ENCODE peak calls at places on chromosomes 12 and 14, in eight cellular contexts. One of them, this sample, is unnamed.
A peak's percentile ranks its signal among the peaks of the same experiment; 100 is the strongest.

GRCh38 chr12:90099288-90099687 is 390.6 kb upstream of the ATP2B1 start:
- DNase-seq in CD4-positive, alpha-beta T cell: no peak
- DNase-seq in HCT116: no peak
- DNase-seq in SK-N-SH: no peak
- DNase-seq in transverse colon: no peak
- DNase-seq in SJSA1: no peak
- DNase-seq in CD4-positive, CD25-positive, alpha-beta regulatory T cell: no peak
- DNase-seq in psoas muscle: no peak
- DNase-seq in this sample: no peak

GRCh38 chr14:75649773-75650172 is 10.9 kb downstream of the ERG28 start:
- DNase-seq in SK-N-SH: no peak
- DNase-seq in transverse colon: no peak
- DNase-seq in HCT116: no peak
- DNase-seq in SJSA1: no peak
- DNase-seq in psoas muscle: no peak
- DNase-seq in CD4-positive, alpha-beta T cell: no peak
- DNase-seq in CD4-positive, CD25-positive, alpha-beta regulatory T cell: no peak
- DNase-seq in this sample: no peak

GRCh38 chr12:85179680-85180300 is 100.2 kb upstream of the ALX1 start:
- DNase-seq in psoas muscle: no peak
- DNase-seq in HCT116: no peak
- DNase-seq in SJSA1: no peak
- DNase-seq in transverse colon: no peak
- DNase-seq in CD4-positive, CD25-positive, alpha-beta regulatory T cell: no peak
- DNase-seq in SK-N-SH: no peak
- DNase-seq in CD4-positive, alpha-beta T cell: no peak
- DNase-seq in this sample: no peak

GRCh38 chr12:121513464-121514183 is 67.2 kb downstream of the KDM2B start:
- DNase-seq in SK-N-SH: peak; percentile 88
- DNase-seq in HCT116: peak; percentile 64
- DNase-seq in transverse colon: peak; percentile 58
- DNase-seq in CD4-positive, CD25-positive, alpha-beta regulatory T cell: no peak
- DNase-seq in psoas muscle: no peak
- DNase-seq in SJSA1: no peak
- DNase-seq in CD4-positive, alpha-beta T cell: no peak
- DNase-seq in this sample: no peak

GRCh38 chr14:52473557-52473956 is 78.7 kb downstream of the TXNDC16 start:
- DNase-seq in SK-N-SH: peak; percentile 16
- DNase-seq in CD4-positive, CD25-positive, alpha-beta regulatory T cell: peak; percentile 57
- DNase-seq in psoas muscle: no peak
- DNase-seq in CD4-positive, alpha-beta T cell: no peak
- DNase-seq in SJSA1: no peak
- DNase-seq in HCT116: peak; percentile 28
- DNase-seq in transverse colon: no peak
- DNase-seq in this sample: peak; percentile 41

GRCh38 chr14:64763801-64764511 is 59.7 kb downstream of the PLEKHG3 start:
- DNase-seq in CD4-positive, alpha-beta T cell: no peak
- DNase-seq in HCT116: no peak
- DNase-seq in SJSA1: peak; percentile 97
- DNase-seq in CD4-positive, CD25-positive, alpha-beta regulatory T cell: no peak
- DNase-seq in SK-N-SH: peak; percentile 50
- DNase-seq in transverse colon: peak; percentile 8
- DNase-seq in psoas muscle: no peak
- DNase-seq in this sample: peak; percentile 38

GRCh38 chr12:6033546-6033945 is 88.5 kb upstream of the ANO2 start:
- DNase-seq in SK-N-SH: no peak
- DNase-seq in SJSA1: no peak
- DNase-seq in psoas muscle: no peak
- DNase-seq in CD4-positive, alpha-beta T cell: no peak
- DNase-seq in CD4-positive, CD25-positive, alpha-beta regulatory T cell: no peak
- DNase-seq in HCT116: no peak
- DNase-seq in transverse colon: no peak
- DNase-seq in this sample: no peak

GRCh38 chr12:85865905-85866304 is 8.2 kb upstream of the NTS start:
- DNase-seq in SK-N-SH: no peak
- DNase-seq in SJSA1: no peak
- DNase-seq in HCT116: no peak
- DNase-seq in CD4-positive, CD25-positive, alpha-beta regulatory T cell: no peak
- DNase-seq in transverse colon: no peak
- DNase-seq in psoas muscle: peak; percentile 54
- DNase-seq in CD4-positive, alpha-beta T cell: no peak
- DNase-seq in this sample: no peak

GRCh38 chr12:13784504-13784903 is 196.9 kb downstream of the GRIN2B start:
- DNase-seq in CD4-positive, CD25-positive, alpha-beta regulatory T cell: no peak
- DNase-seq in psoas muscle: no peak
- DNase-seq in transverse colon: no peak
- DNase-seq in CD4-positive, alpha-beta T cell: no peak
- DNase-seq in HCT116: no peak
- DNase-seq in SJSA1: no peak
- DNase-seq in SK-N-SH: no peak
- DNase-seq in this sample: no peak

GRCh38 chr12:32568241-32568640 is 110.9 kb upstream of the DNM1L start:
- DNase-seq in CD4-positive, alpha-beta T cell: no peak
- DNase-seq in HCT116: peak; percentile 43
- DNase-seq in SJSA1: peak; percentile 48
- DNase-seq in psoas muscle: no peak
- DNase-seq in CD4-positive, CD25-positive, alpha-beta regulatory T cell: no peak
- DNase-seq in SK-N-SH: no peak
- DNase-seq in transverse colon: no peak
- DNase-seq in this sample: no peak

GRCh38 chr12:124581792-124582424 is 14.5 kb upstream of the NCOR2 start:
- DNase-seq in psoas muscle: no peak
- DNase-seq in SK-N-SH: no peak
- DNase-seq in CD4-positive, CD25-positive, alpha-beta regulatory T cell: no peak
- DNase-seq in CD4-positive, alpha-beta T cell: no peak
- DNase-seq in transverse colon: no peak
- DNase-seq in HCT116: no peak
- DNase-seq in SJSA1: no peak
- DNase-seq in this sample: no peak

GRCh38 chr14:69694730-69695663 is 71.9 kb upstream of the SRSF5 start:
- DNase-seq in SJSA1: no peak
- DNase-seq in CD4-positive, alpha-beta T cell: no peak
- DNase-seq in SK-N-SH: no peak
- DNase-seq in psoas muscle: no peak
- DNase-seq in transverse colon: no peak
- DNase-seq in HCT116: no peak
- DNase-seq in CD4-positive, CD25-positive, alpha-beta regulatory T cell: no peak
- DNase-seq in this sample: no peak

GRCh38 chr14:32190713-32191112 is 11.1 kb upstream of the RNU6-7 start:
- DNase-seq in HCT116: no peak
- DNase-seq in CD4-positive, alpha-beta T cell: no peak
- DNase-seq in transverse colon: no peak
- DNase-seq in CD4-positive, CD25-positive, alpha-beta regulatory T cell: no peak
- DNase-seq in psoas muscle: no peak
- DNase-seq in SK-N-SH: no peak
- DNase-seq in SJSA1: no peak
- DNase-seq in this sample: no peak

GRCh38 chr12:93235881-93236280 is 141.8 kb upstream of the NUDT4 start:
- DNase-seq in psoas muscle: no peak
- DNase-seq in CD4-positive, CD25-positive, alpha-beta regulatory T cell: no peak
- DNase-seq in SK-N-SH: no peak
- DNase-seq in HCT116: no peak
- DNase-seq in SJSA1: no peak
- DNase-seq in CD4-positive, alpha-beta T cell: no peak
- DNase-seq in transverse colon: no peak
- DNase-seq in this sample: no peak

GRCh38 chr12:55652352-55652751 is 15.7 kb downstream of the OR10P1 start:
- DNase-seq in transverse colon: no peak
- DNase-seq in HCT116: no peak
- DNase-seq in SK-N-SH: no peak
- DNase-seq in SJSA1: no peak
- DNase-seq in CD4-positive, alpha-beta T cell: no peak
- DNase-seq in CD4-positive, CD25-positive, alpha-beta regulatory T cell: no peak
- DNase-seq in psoas muscle: no peak
- DNase-seq in this sample: no peak

GRCh38 chr14:103870144-103870876 is 22.9 kb upstream of the PPP1R13B start:
- DNase-seq in CD4-positive, alpha-beta T cell: no peak
- DNase-seq in psoas muscle: no peak
- DNase-seq in SJSA1: no peak
- DNase-seq in CD4-positive, CD25-positive, alpha-beta regulatory T cell: no peak
- DNase-seq in HCT116: no peak
- DNase-seq in SK-N-SH: peak; percentile 42
- DNase-seq in transverse colon: no peak
- DNase-seq in this sample: no peak

GRCh38 chr12:34402899-34403705 is 380.8 kb downstream of the ALG10 start:
- DNase-seq in CD4-positive, alpha-beta T cell: peak; percentile 28
- DNase-seq in SJSA1: peak; percentile 29
- DNase-seq in psoas muscle: peak; percentile 44
- DNase-seq in SK-N-SH: peak; percentile 0
- DNase-seq in transverse colon: peak; percentile 3
- DNase-seq in CD4-positive, CD25-positive, alpha-beta regulatory T cell: no peak
- DNase-seq in HCT116: no peak
- DNase-seq in this sample: no peak

GRCh38 chr12:124577986-124578385 is 10.6 kb upstream of the NCOR2 start:
- DNase-seq in CD4-positive, alpha-beta T cell: no peak
- DNase-seq in psoas muscle: no peak
- DNase-seq in SK-N-SH: no peak
- DNase-seq in transverse colon: no peak
- DNase-seq in SJSA1: no peak
- DNase-seq in CD4-positive, CD25-positive, alpha-beta regulatory T cell: no peak
- DNase-seq in HCT116: no peak
- DNase-seq in this sample: no peak

DNA sequence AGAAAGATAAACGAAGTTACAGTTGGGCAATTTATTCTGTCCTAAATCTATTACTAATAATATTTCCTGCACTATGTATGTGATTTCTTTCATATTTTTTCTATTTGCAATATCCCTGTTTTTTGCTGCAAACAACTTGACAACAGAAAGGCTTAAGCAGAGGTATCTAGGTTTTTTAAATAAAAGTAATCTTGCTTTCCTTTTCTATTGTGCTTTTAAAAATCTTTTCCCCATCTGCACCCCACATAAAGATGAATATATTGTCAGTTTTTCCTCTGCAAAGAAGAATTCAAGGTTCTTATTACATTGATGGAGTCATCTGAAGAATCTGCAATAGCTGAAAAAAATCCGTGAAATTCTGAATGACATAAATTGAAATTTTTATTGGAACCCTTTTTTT is 502 bp upstream of the RALGAPA1 start:
- DNase-seq in HCT116: no peak
- DNase-seq in CD4-positive, CD25-positive, alpha-beta regulatory T cell: no peak
- DNase-seq in SK-N-SH: no peak
- DNase-seq in transverse colon: no peak
- DNase-seq in SJSA1: no peak
- DNase-seq in psoas muscle: no peak
- DNase-seq in CD4-positive, alpha-beta T cell: no peak
- DNase-seq in this sample: no peak
- H3K27ac ChIP-seq in HCT116: peak overlapping the region; percentile 89
- H3K27ac ChIP-seq in CD4-positive, CD25-positive, alpha-beta regulatory T cell: peak overlapping the region; percentile 85
- H3K27ac ChIP-seq in SK-N-SH: peak overlapping the region; percentile 72
- H3K27ac ChIP-seq in transverse colon: peak overlapping the region; percentile 94
- H3K27ac ChIP-seq in SJSA1: no peak overlapping the region
- H3K27ac ChIP-seq in psoas muscle: peak overlapping the region; percentile 85
- H3K27ac ChIP-seq in CD4-positive, alpha-beta T cell: peak overlapping the region; percentile 75
- H3K27ac ChIP-seq in this sample: peak overlapping the region; percentile 74

GRCh38 chr14:71834308-71835204 is 97.7 kb upstream of the RGS6 start:
- DNase-seq in SJSA1: no peak
- DNase-seq in transverse colon: no peak
- DNase-seq in CD4-positive, CD25-positive, alpha-beta regulatory T cell: no peak
- DNase-seq in CD4-positive, alpha-beta T cell: no peak
- DNase-seq in SK-N-SH: no peak
- DNase-seq in psoas muscle: no peak
- DNase-seq in HCT116: no peak
- DNase-seq in this sample: no peak
- H3K27ac ChIP-seq in SJSA1: no peak overlapping the region
- H3K27ac ChIP-seq in transverse colon: no peak overlapping the region
- H3K27ac ChIP-seq in CD4-positive, CD25-positive, alpha-beta regulatory T cell: no peak overlapping the region
- H3K27ac ChIP-seq in CD4-positive, alpha-beta T cell: no peak overlapping the region
- H3K27ac ChIP-seq in SK-N-SH: no peak overlapping the region
- H3K27ac ChIP-seq in psoas muscle: no peak overlapping the region
- H3K27ac ChIP-seq in HCT116: no peak overlapping the region
- H3K27ac ChIP-seq in this sample: no peak overlapping the region

GRCh38 chr14:94128216-94128839 is 1.1 kb downstream of the IFI27L2 start:
- DNase-seq in SK-N-SH: no peak
- DNase-seq in psoas muscle: no peak
- DNase-seq in CD4-positive, alpha-beta T cell: no peak
- DNase-seq in CD4-positive, CD25-positive, alpha-beta regulatory T cell: no peak
- DNase-seq in transverse colon: no peak
- DNase-seq in SJSA1: no peak
- DNase-seq in HCT116: no peak
- DNase-seq in this sample: no peak

GRCh38 chr14:94127330-94127729 is 2.1 kb downstream of the IFI27L2 start:
- DNase-seq in SJSA1: peak; percentile 24
- DNase-seq in CD4-positive, CD25-positive, alpha-beta regulatory T cell: no peak
- DNase-seq in SK-N-SH: no peak
- DNase-seq in psoas muscle: no peak
- DNase-seq in CD4-positive, alpha-beta T cell: no peak
- DNase-seq in transverse colon: no peak
- DNase-seq in HCT116: no peak
- DNase-seq in this sample: no peak

GRCh38 chr14:94132285-94132887 is 3.0 kb upstream of the IFI27L2 start:
- DNase-seq in SK-N-SH: peak; percentile 52
- DNase-seq in transverse colon: peak; percentile 51
- DNase-seq in CD4-positive, alpha-beta T cell: peak; percentile 40
- DNase-seq in HCT116: peak; percentile 66
- DNase-seq in SJSA1: no peak
- DNase-seq in psoas muscle: no peak
- DNase-seq in CD4-positive, CD25-positive, alpha-beta regulatory T cell: peak; percentile 72
- DNase-seq in this sample: peak; percentile 60

GRCh38 chr14:94129111-94129757 is at the start of gene IFI27L2:
- DNase-seq in transverse colon: peak; percentile 74
- DNase-seq in psoas muscle: peak; percentile 88
- DNase-seq in CD4-positive, CD25-positive, alpha-beta regulatory T cell: peak; percentile 54
- DNase-seq in CD4-positive, alpha-beta T cell: peak; percentile 65
- DNase-seq in SK-N-SH: peak; percentile 88
- DNase-seq in SJSA1: peak; percentile 75
- DNase-seq in HCT116: peak; percentile 59
- DNase-seq in this sample: peak; percentile 54

DNA sequence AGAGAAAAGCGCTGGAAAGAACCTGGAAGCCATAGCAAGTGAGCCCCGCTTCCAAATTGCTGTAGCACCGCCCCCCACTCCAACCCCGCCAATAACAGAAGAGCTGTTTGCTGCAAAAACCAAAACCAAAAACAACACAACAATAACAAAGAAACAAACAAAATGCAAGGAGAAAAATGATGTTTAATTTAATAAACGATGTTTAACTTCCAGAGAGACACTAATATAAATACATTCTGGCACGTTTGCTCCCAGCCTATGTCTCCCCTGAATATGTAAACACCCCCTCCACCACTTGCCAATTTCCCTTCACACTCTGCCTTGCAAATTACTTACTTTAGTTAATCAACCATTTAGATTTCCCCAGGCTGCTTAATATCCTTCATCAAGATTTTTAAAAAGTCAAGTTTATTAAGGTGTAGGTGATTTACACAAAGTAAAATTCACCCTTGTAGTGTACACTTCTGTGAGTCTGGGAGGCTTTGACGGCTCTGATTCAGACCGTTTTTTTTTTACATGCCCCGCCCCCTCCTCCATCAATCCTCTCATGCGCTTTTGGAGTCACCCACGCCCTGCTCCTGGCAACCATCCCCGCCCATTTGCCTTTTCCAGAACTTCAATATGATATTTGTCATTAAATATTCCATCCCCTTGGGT is 482 bp upstream of the IFI27L2 start:
- DNase-seq in psoas muscle: no peak
- DNase-seq in SJSA1: no peak
- DNase-seq in CD4-positive, alpha-beta T cell: peak; percentile 26
- DNase-seq in HCT116: peak; percentile 56
- DNase-seq in SK-N-SH: peak; percentile 59
- DNase-seq in CD4-positive, CD25-positive, alpha-beta regulatory T cell: peak; percentile 12
- DNase-seq in transverse colon: no peak
- DNase-seq in this sample: no peak
- H3K27ac ChIP-seq in psoas muscle: no peak overlapping the region
- H3K27ac ChIP-seq in SJSA1: no peak overlapping the region
- H3K27ac ChIP-seq in CD4-positive, alpha-beta T cell: no peak overlapping the region
- H3K27ac ChIP-seq in HCT116: no peak overlapping the region
- H3K27ac ChIP-seq in SK-N-SH: peak overlapping the region; percentile 56
- H3K27ac ChIP-seq in CD4-positive, CD25-positive, alpha-beta regulatory T cell: peak overlapping the region; percentile 69
- H3K27ac ChIP-seq in transverse colon: peak overlapping the region; percentile 75
- H3K27ac ChIP-seq in this sample: no peak overlapping the region

GRCh38 chr14:61217516-61217915 is 63.6 kb downstream of the TMEM30B start:
- DNase-seq in CD4-positive, CD25-positive, alpha-beta regulatory T cell: no peak
- DNase-seq in SJSA1: no peak
- DNase-seq in CD4-positive, alpha-beta T cell: no peak
- DNase-seq in psoas muscle: no peak
- DNase-seq in HCT116: no peak
- DNase-seq in SK-N-SH: no peak
- DNase-seq in transverse colon: no peak
- DNase-seq in this sample: no peak
- H3K27ac ChIP-seq in CD4-positive, CD25-positive, alpha-beta regulatory T cell: no peak overlapping the region
- H3K27ac ChIP-seq in SJSA1: no peak overlapping the region
- H3K27ac ChIP-seq in CD4-positive, alpha-beta T cell: no peak overlapping the region
- H3K27ac ChIP-seq in psoas muscle: peak overlapping the region; percentile 24
- H3K27ac ChIP-seq in HCT116: no peak overlapping the region
- H3K27ac ChIP-seq in SK-N-SH: no peak overlapping the region
- H3K27ac ChIP-seq in transverse colon: no peak overlapping the region
- H3K27ac ChIP-seq in this sample: no peak overlapping the region

This sample was measured in CD8-positive, alpha-beta memory T cell.